ENCODE peak calls at places on chromosomes 7 and 10, in seven cellular contexts. One of them, this sample, is unnamed.

GRCh38 chr10:100104300-100104699 is 22.6 kb upstream of the CPN1 start:
- ATAC-seq in SK-N-SH treated with all-trans-retinoic acid at 6 μM for 48 hours: no peak
- ATAC-seq in naive B cell: no peak
- ATAC-seq in naive thymus-derived CD8-positive, alpha-beta T cell: no peak
- ATAC-seq in sciatic nerve: no peak
- ATAC-seq in HCT116: no peak
- ATAC-seq in RWPE2: no peak
- ATAC-seq in this sample: no peak

GRCh38 chr10:98055875-98056516 is 25.6 kb upstream of the CRTAC1 start:
- ATAC-seq in sciatic nerve: no peak
- ATAC-seq in naive thymus-derived CD8-positive, alpha-beta T cell: no peak
- ATAC-seq in RWPE2: peak
- ATAC-seq in naive B cell: peak
- ATAC-seq in HCT116: no peak
- ATAC-seq in SK-N-SH treated with all-trans-retinoic acid at 6 μM for 48 hours: no peak
- ATAC-seq in this sample: peak

GRCh38 chr10:103849880-103850571 is 5.3 kb downstream of the SH3PXD2A start:
- ATAC-seq in naive thymus-derived CD8-positive, alpha-beta T cell: no peak
- ATAC-seq in naive B cell: no peak
- ATAC-seq in sciatic nerve: peak
- ATAC-seq in SK-N-SH treated with all-trans-retinoic acid at 6 μM for 48 hours: peak
- ATAC-seq in RWPE2: peak
- ATAC-seq in HCT116: no peak
- ATAC-seq in this sample: no peak

GRCh38 chr10:78343266-78343665 is 309.6 kb downstream of the RPS24 start:
- ATAC-seq in sciatic nerve: no peak
- ATAC-seq in HCT116: no peak
- ATAC-seq in RWPE2: no peak
- ATAC-seq in naive B cell: no peak
- ATAC-seq in naive thymus-derived CD8-positive, alpha-beta T cell: no peak
- ATAC-seq in SK-N-SH treated with all-trans-retinoic acid at 6 μM for 48 hours: no peak
- ATAC-seq in this sample: no peak

GRCh38 chr10:6811153-6811552 is 231.1 kb upstream of the PRKCQ start:
- ATAC-seq in RWPE2: peak
- ATAC-seq in naive thymus-derived CD8-positive, alpha-beta T cell: no peak
- ATAC-seq in sciatic nerve: no peak
- ATAC-seq in naive B cell: no peak
- ATAC-seq in HCT116: no peak
- ATAC-seq in SK-N-SH treated with all-trans-retinoic acid at 6 μM for 48 hours: no peak
- ATAC-seq in this sample: no peak

GRCh38 chr10:121267236-121268003 is 330.8 kb downstream of the FGFR2 start:
- ATAC-seq in SK-N-SH treated with all-trans-retinoic acid at 6 μM for 48 hours: no peak
- ATAC-seq in naive B cell: no peak
- ATAC-seq in HCT116: peak
- ATAC-seq in RWPE2: no peak
- ATAC-seq in sciatic nerve: no peak
- ATAC-seq in naive thymus-derived CD8-positive, alpha-beta T cell: no peak
- ATAC-seq in this sample: no peak

GRCh38 chr10:34817586-34817985 is 2.5 kb upstream of the PARD3 start:
- ATAC-seq in naive thymus-derived CD8-positive, alpha-beta T cell: no peak
- ATAC-seq in SK-N-SH treated with all-trans-retinoic acid at 6 μM for 48 hours: no peak
- ATAC-seq in sciatic nerve: no peak
- ATAC-seq in RWPE2: no peak
- ATAC-seq in naive B cell: no peak
- ATAC-seq in HCT116: no peak
- ATAC-seq in this sample: no peak

GRCh38 chr10:71438761-71439160 is 42.0 kb downstream of the CDH23 start:
- ATAC-seq in HCT116: no peak
- ATAC-seq in naive B cell: no peak
- ATAC-seq in RWPE2: no peak
- ATAC-seq in naive thymus-derived CD8-positive, alpha-beta T cell: no peak
- ATAC-seq in SK-N-SH treated with all-trans-retinoic acid at 6 μM for 48 hours: no peak
- ATAC-seq in sciatic nerve: no peak
- ATAC-seq in this sample: no peak

GRCh38 chr7:134071355-134072331 is 55.5 kb upstream of the LRGUK start:
- ATAC-seq in naive B cell: no peak
- ATAC-seq in HCT116: no peak
- ATAC-seq in SK-N-SH treated with all-trans-retinoic acid at 6 μM for 48 hours: no peak
- ATAC-seq in RWPE2: no peak
- ATAC-seq in sciatic nerve: no peak
- ATAC-seq in naive thymus-derived CD8-positive, alpha-beta T cell: no peak
- ATAC-seq in this sample: peak